ENCODE peak calls at places on chromosomes 12 and 14, in eight cellular contexts. Q, Z, X, A, E, C, F and I are unnamed samples.

GRCh38 chr12:46675736-46676135 is 150.1 kb downstream of the SLC38A4 start:
- DNase-seq in Z (peak), X (no peak), E (no peak), C (no peak), Q (no peak), A (peak), F (peak), I (peak)

GRCh38 chr12:108630481-108631207 is 3.0 kb downstream of the SELPLG start:
- DNase-seq in E (no peak), A (peak), C (no peak), Z (peak), Q (no peak), F (no peak), X (peak), I (peak)

GRCh38 chr14:100015251-100015655 is 50.0 kb upstream of the EVL start:
- DNase-seq in E (no peak), Z (no peak), C (no peak), X (no peak), Q (no peak), A (no peak), F (no peak), I (no peak)

GRCh38 chr12:49188916-49189367 is at the start of gene TUBA1A:
- DNase-seq in E (peak), Z (peak), Q (peak), X (peak), F (peak), C (peak), A (peak), I (peak)

GRCh38 chr12:79547735-79548347 is 142.9 kb downstream of the PAWR start:
- DNase-seq in Q (no peak), C (no peak), Z (no peak), E (peak), F (peak), X (no peak), A (peak), I (peak)

GRCh38 chr12:115990241-115990640 is 287.3 kb downstream of the MED13L start:
- DNase-seq in C (no peak), X (no peak), F (no peak), Q (no peak), Z (no peak), E (no peak), A (no peak), I (no peak)

GRCh38 chr12:115882941-115883340 is 394.6 kb downstream of the MED13L start:
- DNase-seq in F (no peak), C (no peak), Z (no peak), E (no peak), Q (no peak), A (no peak), X (no peak), I (no peak)

GRCh38 chr12:3274664-3275063 is 197.5 kb downstream of the TSPAN9 start:
- DNase-seq in E (no peak), F (no peak), C (no peak), A (no peak), Q (no peak), Z (no peak), X (no peak), I (no peak)

GRCh38 chr14:54981698-54982097 is 45.2 kb downstream of the WDHD1 start:
- DNase-seq in F (peak), E (no peak), C (no peak), X (no peak), Z (no peak), A (peak), Q (no peak), I (peak)

GRCh38 chr12:62703011-62703380 is 232.0 kb downstream of the PPM1H start:
- DNase-seq in X (no peak), A (no peak), Z (peak), F (no peak), C (no peak), E (no peak), Q (no peak), I (peak)

GRCh38 chr14:101025131-101025530 is 121.6 kb upstream of the RTL1 start:
- DNase-seq in F (no peak), Z (no peak), E (no peak), X (no peak), A (no peak), Q (no peak), C (peak), I (no peak)

GRCh38 chr12:27974735-27975221 is 2.2 kb upstream of the PTHLH start:
- DNase-seq in X (no peak), Q (no peak), C (no peak), F (no peak), E (no peak), A (no peak), Z (no peak), I (no peak)

GRCh38 chr14:76576047-76576741 is 185.1 kb upstream of the VASH1 start:
- DNase-seq in E (no peak), F (peak), Q (no peak), A (peak), Z (no peak), C (no peak), X (no peak), I (peak)

DNA sequence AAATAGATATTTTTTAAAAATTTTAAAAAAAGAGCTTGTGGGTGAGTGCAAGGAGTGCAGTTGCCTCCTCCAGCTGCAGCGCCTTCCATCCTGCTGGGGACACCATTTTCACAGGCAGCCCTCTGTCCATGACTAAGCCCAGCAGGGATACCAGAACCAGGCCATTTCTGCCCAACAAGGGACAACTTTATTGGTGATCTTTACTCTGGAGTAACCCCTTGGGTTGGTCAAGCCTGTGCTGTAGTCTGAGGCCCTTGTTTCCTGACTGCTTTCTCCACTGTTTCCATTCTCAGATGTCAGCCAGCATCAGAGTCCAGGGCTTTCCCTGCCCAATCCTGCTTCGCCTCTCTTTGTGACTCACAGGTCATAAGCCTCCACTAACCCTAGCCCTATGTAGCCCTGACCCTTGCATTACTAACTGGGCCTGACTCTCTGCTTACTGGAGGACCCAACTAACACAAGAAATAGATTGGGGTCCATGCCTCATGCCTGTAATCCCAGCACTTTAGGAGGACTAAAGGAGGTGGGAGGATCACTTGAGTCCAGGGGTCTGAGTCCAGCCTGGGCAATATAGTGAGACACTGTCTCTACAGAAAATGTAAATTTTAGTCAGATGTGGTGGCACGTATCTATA is 8.7 kb upstream of the SNRNP35 start:
- DNase-seq in A (no peak), Z (no peak), F (no peak), C (no peak), E (no peak), X (no peak), Q (no peak), I (no peak)
- H3K4me3 ChIP-seq in A (no peak), Z (no peak), F (no peak), C (no peak), E (no peak), X (no peak), Q (no peak), I (no peak)

DNA sequence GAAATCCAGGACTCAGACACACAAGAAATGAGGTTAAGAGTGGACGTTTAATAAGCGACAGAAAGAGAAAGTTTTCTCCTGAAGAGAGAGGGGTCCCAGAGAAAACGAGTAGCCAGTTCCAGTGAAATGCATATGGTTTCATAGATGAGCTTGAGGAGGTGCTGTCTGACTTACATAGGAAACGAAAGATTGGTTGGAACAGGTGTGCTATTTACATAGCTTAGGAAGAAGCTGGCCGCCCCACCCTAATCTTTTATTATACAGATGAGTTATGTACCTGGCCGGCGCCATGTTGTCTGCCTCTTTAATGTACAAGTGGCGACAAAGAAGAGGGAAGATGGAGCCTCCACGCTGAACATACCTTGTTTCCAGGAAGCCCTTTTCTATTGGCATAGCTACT is 223.0 kb downstream of the SLC6A15 start:
- DNase-seq in A (no peak), C (no peak), X (no peak), Q (no peak), F (no peak), Z (no peak), E (peak), I (no peak)
- H3K4me3 ChIP-seq in A (no peak), C (no peak), X (no peak), Q (no peak), F (no peak), Z (no peak), E (no peak), I (no peak)

GRCh38 chr14:105411985-105412767 is 7.5 kb upstream of the MTA1 start:
- DNase-seq in A (no peak), E (no peak), F (no peak), C (peak), Z (no peak), Q (no peak), X (no peak), I (no peak)
- H3K4me3 ChIP-seq in A (no peak), E (no peak), F (no peak), C (no peak), Z (no peak), Q (no peak), X (no peak), I (no peak)

GRCh38 chr12:122884860-122885259 is 11.1 kb downstream of the VPS37B start:
- DNase-seq in Q (no peak), C (no peak), Z (no peak), A (no peak), F (no peak), E (no peak), X (no peak), I (no peak)

GRCh38 chr12:122887817-122888212 is 8.1 kb downstream of the VPS37B start:
- DNase-seq in X (no peak), A (no peak), Z (no peak), C (no peak), F (no peak), E (no peak), Q (no peak), I (no peak)

GRCh38 chr12:122886851-122887816 is 8.8 kb downstream of the VPS37B start:
- DNase-seq in X (no peak), Q (no peak), Z (peak), F (peak), C (no peak), A (no peak), E (no peak), I (peak)

GRCh38 chr12:122884091-122884826 is 11.7 kb downstream of the VPS37B start:
- DNase-seq in Z (no peak), E (no peak), C (no peak), Q (no peak), A (no peak), X (no peak), F (no peak), I (no peak)

DNA sequence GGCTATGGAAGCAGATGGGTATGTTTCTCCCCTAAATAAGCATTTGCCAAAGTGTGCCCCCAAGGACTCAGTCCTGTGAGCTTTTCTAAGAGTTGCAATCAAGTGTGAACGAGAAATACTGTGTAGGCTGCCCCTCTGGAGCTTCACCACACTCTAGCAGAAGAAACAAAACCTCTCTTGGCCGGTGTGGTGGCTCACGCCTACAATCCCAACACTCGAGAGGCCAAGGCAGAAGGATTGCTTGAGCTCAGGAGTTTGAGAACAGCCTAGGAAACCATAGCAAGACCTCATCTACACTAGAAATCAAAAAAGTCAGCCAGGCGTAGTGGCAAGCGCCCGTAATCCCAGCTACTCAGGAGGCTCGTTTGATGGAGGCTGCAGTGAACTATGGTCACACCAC is 9.8 kb downstream of the VPS37B start:
- DNase-seq in Z (no peak), Q (no peak), E (no peak), F (no peak), C (no peak), A (no peak), X (no peak), I (no peak)
- H3K4me3 ChIP-seq in Z (no peak), Q (no peak), E (no peak), F (no peak), C (no peak), A (no peak), X (no peak), I (no peak)

GRCh38 chr14:89959853-89960493 is 4.2 kb downstream of the TDP1 start:
- DNase-seq in X (peak), A (no peak), Z (no peak), C (no peak), Q (no peak), E (no peak), F (no peak), I (no peak)

GRCh38 chr14:89956294-89957009 is 725 bp downstream of the TDP1 start:
- DNase-seq in C (peak), Z (peak), E (peak), F (peak), Q (peak), X (peak), A (peak), I (peak)

GRCh38 chr14:89958966-89959365 is 3.2 kb downstream of the TDP1 start:
- DNase-seq in Z (no peak), X (no peak), A (no peak), C (no peak), Q (no peak), E (no peak), F (no peak), I (no peak)

GRCh38 chr14:89955418-89956293 is at the start of gene TDP1:
- DNase-seq in Z (peak), C (peak), A (peak), E (peak), F (peak), Q (peak), X (peak), I (peak)

DNA sequence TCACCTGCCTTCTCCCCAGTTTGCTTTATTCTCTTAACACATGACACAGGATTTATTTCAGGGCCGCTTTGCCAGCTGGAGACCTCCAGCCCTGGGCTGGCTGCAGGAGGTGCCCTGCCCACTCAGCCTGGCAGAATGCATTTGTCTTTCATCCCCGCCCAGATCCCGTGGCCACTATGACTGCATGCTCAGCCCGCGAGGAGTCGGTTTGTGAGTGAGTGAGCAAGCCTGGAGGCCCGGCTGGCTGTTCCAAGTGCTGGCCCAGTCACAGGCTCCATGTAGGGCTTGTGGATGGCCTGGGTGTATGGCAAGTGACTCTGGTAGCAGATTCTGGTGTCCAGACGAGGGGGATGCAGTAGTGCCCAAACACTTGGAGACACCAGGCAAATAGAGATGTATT is 2.1 kb downstream of the TDP1 start:
- DNase-seq in E (no peak), Z (no peak), X (no peak), F (no peak), A (no peak), Q (no peak), C (no peak), I (no peak)
- H3K4me3 ChIP-seq in E (no peak), Z (no peak), X (no peak), F (no peak), A (no peak), Q (no peak), C (no peak), I (no peak)

GRCh38 chr12:57231276-57232021 is 1.9 kb downstream of the SHMT2 start:
- DNase-seq in F (no peak), C (peak), E (no peak), A (no peak), X (no peak), Q (no peak), Z (no peak), I (no peak)
- H3K4me3 ChIP-seq in F (peak), C (no peak), E (no peak), A (peak), X (no peak), Q (peak), Z (peak), I (peak)

GRCh38 chr12:120361506-120362208 is 7.3 kb downstream of the MSI1 start:
- DNase-seq in A (peak), Q (peak), X (no peak), E (no peak), F (peak), C (peak), Z (no peak), I (peak)
- H3K4me3 ChIP-seq in A (peak), Q (peak), X (no peak), E (peak), F (peak), C (peak), Z (no peak), I (peak)

GRCh38 chr12:69570545-69571399 is 14.5 kb upstream of the CCT2 start:
- DNase-seq in X (peak), C (no peak), E (peak), F (peak), Q (no peak), A (peak), Z (peak), I (peak)
- H3K4me3 ChIP-seq in X (no peak), C (no peak), E (no peak), F (no peak), Q (no peak), A (no peak), Z (no peak), I (no peak)

GRCh38 chr14:52873694-52874093 is 77.2 kb downstream of the FERMT2 start:
- DNase-seq in Z (peak), X (no peak), E (peak), F (peak), Q (no peak), A (peak), C (no peak), I (peak)
- H3K4me3 ChIP-seq in Z (no peak), X (no peak), E (no peak), F (no peak), Q (no peak), A (no peak), C (no peak), I (no peak)

DNA sequence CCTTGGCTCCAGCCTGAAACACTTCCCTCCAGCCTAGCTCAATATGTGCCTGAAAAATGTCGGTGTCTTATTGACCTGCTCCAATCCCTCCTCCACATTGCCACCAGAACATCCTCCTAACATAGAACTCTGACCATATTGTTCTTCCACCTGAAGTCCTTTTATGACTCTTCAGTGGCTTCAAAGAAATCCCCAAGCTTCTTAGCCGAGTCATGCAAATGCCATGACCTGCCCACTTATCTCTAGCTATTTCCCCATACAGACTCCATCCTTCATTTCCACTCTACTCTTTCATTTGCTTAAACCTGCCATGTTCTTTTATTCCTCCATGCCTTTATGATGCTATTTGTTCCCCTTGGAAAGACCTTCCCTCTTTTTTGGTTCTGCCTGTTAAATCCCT is 568.6 kb downstream of the ETNK1 start:
- DNase-seq in X (no peak), Z (no peak), C (no peak), A (no peak), Q (no peak), F (no peak), E (no peak), I (no peak)
- H3K4me3 ChIP-seq in X (no peak), Z (no peak), C (no peak), A (no peak), Q (no peak), F (no peak), E (no peak), I (no peak)